ENCODE peak calls at places on chromosomes 13 and 19, in six cellular contexts. Z, G, E, L, O and W are unnamed samples. For H3K4me1, the result is how much of the 10 kb centered on the place peaks cover.

GRCh38 chr19:29596080-29596479 is 10.0 kb upstream of the POP4 start:
- DNase-seq in O (no peak), G (no peak), L (no peak), Z (no peak), E (no peak), W (peak)

GRCh38 chr13:98927954-98928927 is 49.6 kb downstream of the DOCK9 start:
- DNase-seq in G (peak), E (no peak), L (no peak), O (no peak), Z (no peak), W (no peak)

GRCh38 chr13:74204606-74205312 is 70.6 kb upstream of the KLF12 start:
- DNase-seq in E (no peak), L (no peak), G (no peak), O (no peak), Z (no peak), W (no peak)

GRCh38 chr19:45152504-45153338 is 8.1 kb downstream of the NKPD1 start:
- DNase-seq in O (no peak), L (no peak), Z (peak), E (peak), G (peak), W (no peak)

GRCh38 chr19:16382775-16383543 is 58.3 kb downstream of the KLF2 start:
- DNase-seq in G (peak), E (peak), O (no peak), Z (peak), L (no peak), W (peak)

GRCh38 chr13:75153834-75154233 is 328.1 kb downstream of the TBC1D4 start:
- DNase-seq in G (no peak), Z (no peak), L (no peak), E (no peak), O (no peak), W (no peak)

GRCh38 chr19:2282062-2282861 is at the start of gene PEAK3:
- DNase-seq in E (peak), G (peak), O (no peak), L (no peak), Z (peak), W (peak)

GRCh38 chr13:111291908-111292307 is 28.5 kb upstream of the TEX29 start:
- DNase-seq in G (no peak), E (no peak), Z (no peak), L (no peak), O (no peak), W (no peak)

GRCh38 chr13:20882206-20882605 is 20.3 kb downstream of the XPO4 start:
- DNase-seq in G (no peak), L (no peak), O (no peak), Z (no peak), E (no peak), W (peak)

GRCh38 chr19:57992841-57993240 is 9.8 kb downstream of the ZNF606 start:
- DNase-seq in E (no peak), G (no peak), L (no peak), O (no peak), Z (no peak), W (no peak)

DNA sequence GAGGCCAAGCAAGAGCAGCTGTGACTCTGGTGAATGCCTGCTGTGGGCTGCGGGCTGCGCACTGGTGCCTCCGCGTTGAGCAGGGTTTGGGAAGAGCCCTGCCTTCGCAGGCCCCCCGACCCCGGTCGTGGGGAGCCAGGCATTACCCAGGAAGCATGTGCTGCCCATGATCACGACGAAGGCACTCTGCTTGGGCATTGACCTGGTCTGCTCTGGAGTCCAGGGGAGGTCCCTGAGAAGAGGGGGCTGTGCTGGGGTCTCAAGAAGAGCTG is 19.2 kb downstream of the RANBP3 start:
- DNase-seq in G (no peak), Z (no peak), L (no peak), O (no peak), E (no peak), W (no peak)
- H3K4me1 ChIP-seq in G (half or more), Z (half or more), L (half or more), O (under half), E (half or more), W (under half)

DNA sequence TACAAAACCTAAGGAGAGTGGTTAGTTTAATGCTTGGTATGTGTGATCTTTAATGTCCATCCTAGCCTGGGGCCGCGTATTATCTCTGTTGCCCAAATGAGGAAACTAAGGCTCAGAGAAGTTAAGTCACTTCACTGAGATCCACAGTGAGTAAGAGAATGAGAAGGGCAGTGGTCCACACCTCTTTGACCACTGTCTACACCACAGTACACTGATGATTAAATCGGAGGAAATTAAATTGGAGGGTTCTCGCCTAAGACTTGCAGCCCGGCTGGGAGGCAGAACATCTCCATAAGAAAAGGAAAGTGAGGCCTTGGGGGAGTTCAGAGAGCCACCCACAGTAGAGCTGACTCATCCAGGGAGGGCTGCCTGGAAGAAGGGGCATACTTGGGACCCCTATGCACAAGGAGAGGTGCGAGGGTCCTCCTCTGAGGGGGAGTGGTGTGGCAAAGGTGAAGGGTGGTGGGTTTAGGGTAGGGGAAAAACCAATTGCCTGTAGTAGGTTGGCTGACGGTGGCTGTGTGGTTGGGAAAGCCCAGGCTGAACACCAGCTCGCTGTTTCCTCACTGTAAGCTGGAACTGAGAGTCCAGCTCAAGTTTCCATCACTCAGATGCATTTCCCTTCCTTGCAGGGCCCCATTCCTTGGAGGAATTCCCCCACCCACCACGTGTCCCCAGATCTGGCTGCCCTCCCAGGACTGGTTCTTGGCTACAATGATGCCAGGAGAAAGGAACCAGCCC is 15.0 kb upstream of the DHRS12 start:
- DNase-seq in O (no peak), E (peak), G (no peak), Z (no peak), L (no peak), W (no peak)
- H3K4me1 ChIP-seq in O (under half), E (under half), G (under half), Z (under half), L (under half), W (under half)

GRCh38 chr13:24218977-24219376 is 58.5 kb downstream of the SPATA13 start:
- DNase-seq in G (no peak), O (no peak), E (no peak), Z (no peak), L (no peak), W (no peak)
- H3K4me1 ChIP-seq in G (under half), O (under half), E (under half), Z (under half), L (under half), W (under half)

DNA sequence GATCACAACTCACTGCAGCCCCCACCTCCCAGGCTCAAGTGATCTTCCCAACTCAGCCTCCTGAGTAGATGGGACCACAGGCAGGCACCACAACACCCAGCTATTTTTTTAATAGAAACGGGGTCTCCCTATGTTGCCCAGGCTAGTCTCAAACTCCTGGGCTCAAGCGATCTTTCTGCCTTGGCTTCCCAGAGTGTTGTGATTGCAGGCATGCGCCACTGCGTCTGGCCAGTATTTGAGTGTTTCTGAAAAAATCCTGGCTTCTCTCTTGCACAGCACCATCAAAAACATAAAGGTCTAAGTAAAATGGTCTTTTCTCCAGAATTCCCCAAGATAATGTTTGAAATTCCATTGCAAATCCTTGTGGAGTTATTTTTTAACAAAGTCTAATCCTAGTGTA is 47.8 kb downstream of the ELF1 start:
- DNase-seq in L (no peak), O (no peak), G (no peak), E (no peak), Z (no peak), W (no peak)
- H3K4me1 ChIP-seq in L (half or more), O (under half), G (half or more), E (half or more), Z (half or more), W (under half)

DNA sequence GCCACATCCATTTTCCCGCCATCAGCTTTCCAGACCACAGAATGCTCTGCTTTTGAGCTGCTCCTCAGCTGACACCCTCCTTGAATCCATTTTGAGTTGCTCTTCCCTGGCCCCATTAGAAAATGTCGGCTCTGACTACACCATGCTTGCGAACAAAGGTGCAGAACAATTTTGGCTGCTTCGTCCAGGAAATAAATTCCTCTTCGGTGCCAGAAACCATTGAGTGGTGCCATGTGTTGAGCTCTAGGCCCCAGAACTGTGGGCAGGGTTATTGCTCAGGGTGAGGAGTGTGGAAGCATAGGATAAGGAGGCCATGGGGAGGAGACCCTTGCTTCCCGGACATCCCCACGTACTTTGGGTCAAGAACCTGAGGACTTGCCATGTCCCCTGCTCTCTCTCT is 52.1 kb downstream of the NFIX start:
- DNase-seq in G (no peak), Z (no peak), O (no peak), L (no peak), E (no peak), W (no peak)
- H3K4me1 ChIP-seq in G (half or more), Z (half or more), O (under half), L (half or more), E (half or more), W (under half)

GRCh38 chr13:103810026-103810425 is 743.8 kb upstream of the SLC10A2 start:
- DNase-seq in L (no peak), O (no peak), E (no peak), G (no peak), Z (no peak), W (peak)
- H3K4me1 ChIP-seq in L (under half), O (under half), E (under half), G (under half), Z (under half), W (under half)